ENCODE peak calls at places on chromosomes 7 and 10, in seven cellular contexts. One of them, this sample, is unnamed.

GRCh38 chr7:116706668-116707126 is 34.7 kb downstream of the MET start:
- DNase-seq in AG09309: no peak
- DNase-seq in fibroblast of lung: peak
- DNase-seq in A549: peak
- DNase-seq in upper lobe of right lung: no peak
- DNase-seq in right lobe of liver: no peak
- DNase-seq in NB4: no peak
- DNase-seq in this sample: no peak

GRCh38 chr10:34960983-34961382 is 129.2 kb downstream of the CUL2 start:
- DNase-seq in upper lobe of right lung: no peak
- DNase-seq in fibroblast of lung: peak
- DNase-seq in A549: peak
- DNase-seq in AG09309: no peak
- DNase-seq in NB4: no peak
- DNase-seq in right lobe of liver: no peak
- DNase-seq in this sample: no peak

GRCh38 chr10:110334061-110334656 is 29.4 kb upstream of the SMNDC1 start:
- DNase-seq in upper lobe of right lung: no peak
- DNase-seq in A549: no peak
- DNase-seq in AG09309: no peak
- DNase-seq in fibroblast of lung: no peak
- DNase-seq in NB4: no peak
- DNase-seq in right lobe of liver: no peak
- DNase-seq in this sample: no peak

GRCh38 chr7:21572914-21573313 is 30.1 kb downstream of the DNAH11 start:
- DNase-seq in A549: no peak
- DNase-seq in NB4: no peak
- DNase-seq in upper lobe of right lung: no peak
- DNase-seq in fibroblast of lung: no peak
- DNase-seq in right lobe of liver: no peak
- DNase-seq in AG09309: no peak
- DNase-seq in this sample: no peak

GRCh38 chr10:58107506-58107905 is 160.2 kb downstream of the IPMK start:
- DNase-seq in upper lobe of right lung: no peak
- DNase-seq in fibroblast of lung: peak
- DNase-seq in right lobe of liver: no peak
- DNase-seq in NB4: no peak
- DNase-seq in AG09309: peak
- DNase-seq in A549: peak
- DNase-seq in this sample: no peak

GRCh38 chr7:80537091-80537490 is 25.2 kb upstream of the GNAT3 start:
- DNase-seq in right lobe of liver: no peak
- DNase-seq in fibroblast of lung: no peak
- DNase-seq in AG09309: no peak
- DNase-seq in NB4: peak
- DNase-seq in upper lobe of right lung: no peak
- DNase-seq in A549: no peak
- DNase-seq in this sample: no peak

GRCh38 chr10:77641788-77642397 is 4.3 kb upstream of the KCNMA1 start:
- DNase-seq in AG09309: peak
- DNase-seq in A549: peak
- DNase-seq in fibroblast of lung: peak
- DNase-seq in right lobe of liver: no peak
- DNase-seq in NB4: peak
- DNase-seq in upper lobe of right lung: no peak
- DNase-seq in this sample: peak

GRCh38 chr10:78619244-78619851 is 449.4 kb upstream of the ZMIZ1 start:
- DNase-seq in AG09309: no peak
- DNase-seq in A549: no peak
- DNase-seq in fibroblast of lung: no peak
- DNase-seq in upper lobe of right lung: no peak
- DNase-seq in NB4: no peak
- DNase-seq in right lobe of liver: no peak
- DNase-seq in this sample: no peak

GRCh38 chr10:44858017-44858371 is 53.1 kb upstream of the TMEM72 start:
- DNase-seq in A549: no peak
- DNase-seq in upper lobe of right lung: no peak
- DNase-seq in right lobe of liver: no peak
- DNase-seq in fibroblast of lung: no peak
- DNase-seq in AG09309: no peak
- DNase-seq in NB4: no peak
- DNase-seq in this sample: no peak

GRCh38 chr10:127734753-127735152 is 2.2 kb upstream of the FOXI2 start:
- DNase-seq in NB4: no peak
- DNase-seq in fibroblast of lung: no peak
- DNase-seq in upper lobe of right lung: no peak
- DNase-seq in right lobe of liver: no peak
- DNase-seq in A549: no peak
- DNase-seq in AG09309: no peak
- DNase-seq in this sample: no peak

GRCh38 chr7:84637568-84638338 is 443.2 kb upstream of the SEMA3A start:
- DNase-seq in fibroblast of lung: peak
- DNase-seq in NB4: no peak
- DNase-seq in upper lobe of right lung: no peak
- DNase-seq in right lobe of liver: no peak
- DNase-seq in A549: peak
- DNase-seq in AG09309: peak
- DNase-seq in this sample: no peak

GRCh38 chr10:79149662-79150443 is 81.1 kb downstream of the ZMIZ1 start:
- DNase-seq in right lobe of liver: peak
- DNase-seq in NB4: peak
- DNase-seq in AG09309: no peak
- DNase-seq in A549: peak
- DNase-seq in upper lobe of right lung: peak
- DNase-seq in fibroblast of lung: peak
- DNase-seq in this sample: no peak

GRCh38 chr10:33139191-33139646 is 181.2 kb upstream of the ITGB1 start:
- DNase-seq in fibroblast of lung: no peak
- DNase-seq in NB4: no peak
- DNase-seq in AG09309: no peak
- DNase-seq in A549: peak
- DNase-seq in right lobe of liver: no peak
- DNase-seq in upper lobe of right lung: no peak
- DNase-seq in this sample: no peak

GRCh38 chr7:148260605-148261004 is 330.0 kb upstream of the C7orf33 start:
- DNase-seq in right lobe of liver: no peak
- DNase-seq in NB4: no peak
- DNase-seq in AG09309: no peak
- DNase-seq in fibroblast of lung: peak
- DNase-seq in upper lobe of right lung: no peak
- DNase-seq in A549: no peak
- DNase-seq in this sample: no peak

GRCh38 chr7:122867471-122867980 is 18.7 kb downstream of the CADPS2 start:
- DNase-seq in fibroblast of lung: no peak
- DNase-seq in right lobe of liver: no peak
- DNase-seq in AG09309: no peak
- DNase-seq in A549: no peak
- DNase-seq in NB4: no peak
- DNase-seq in upper lobe of right lung: no peak
- DNase-seq in this sample: no peak

GRCh38 chr7:288671-289101 is 1.3 kb upstream of the FOXL3 start:
- DNase-seq in A549: no peak
- DNase-seq in right lobe of liver: no peak
- DNase-seq in NB4: no peak
- DNase-seq in upper lobe of right lung: peak
- DNase-seq in fibroblast of lung: no peak
- DNase-seq in AG09309: no peak
- DNase-seq in this sample: no peak

GRCh38 chr10:6135589-6136168 is 46.8 kb downstream of the RBM17 start:
- DNase-seq in AG09309: no peak
- DNase-seq in NB4: no peak
- DNase-seq in upper lobe of right lung: no peak
- DNase-seq in right lobe of liver: no peak
- DNase-seq in A549: no peak
- DNase-seq in fibroblast of lung: no peak
- DNase-seq in this sample: no peak

GRCh38 chr7:73537051-73537450 is 15.0 kb upstream of the BAZ1B start:
- DNase-seq in A549: no peak
- DNase-seq in right lobe of liver: no peak
- DNase-seq in upper lobe of right lung: no peak
- DNase-seq in AG09309: no peak
- DNase-seq in fibroblast of lung: no peak
- DNase-seq in NB4: no peak
- DNase-seq in this sample: no peak

GRCh38 chr7:119408596-119408995 is 864.4 kb upstream of the KCND2 start:
- DNase-seq in AG09309: no peak
- DNase-seq in A549: no peak
- DNase-seq in upper lobe of right lung: no peak
- DNase-seq in NB4: no peak
- DNase-seq in fibroblast of lung: no peak
- DNase-seq in right lobe of liver: no peak
- DNase-seq in this sample: no peak

GRCh38 chr10:24238527-24239247 is 29.7 kb downstream of the KIAA1217 start:
- DNase-seq in AG09309: no peak
- DNase-seq in A549: no peak
- DNase-seq in upper lobe of right lung: no peak
- DNase-seq in right lobe of liver: no peak
- DNase-seq in NB4: no peak
- DNase-seq in fibroblast of lung: no peak
- DNase-seq in this sample: peak

GRCh38 chr7:139853576-139854511 is 24.8 kb downstream of the TBXAS1 start:
- DNase-seq in upper lobe of right lung: no peak
- DNase-seq in NB4: peak
- DNase-seq in AG09309: peak
- DNase-seq in right lobe of liver: no peak
- DNase-seq in A549: peak
- DNase-seq in fibroblast of lung: peak
- DNase-seq in this sample: no peak

DNA sequence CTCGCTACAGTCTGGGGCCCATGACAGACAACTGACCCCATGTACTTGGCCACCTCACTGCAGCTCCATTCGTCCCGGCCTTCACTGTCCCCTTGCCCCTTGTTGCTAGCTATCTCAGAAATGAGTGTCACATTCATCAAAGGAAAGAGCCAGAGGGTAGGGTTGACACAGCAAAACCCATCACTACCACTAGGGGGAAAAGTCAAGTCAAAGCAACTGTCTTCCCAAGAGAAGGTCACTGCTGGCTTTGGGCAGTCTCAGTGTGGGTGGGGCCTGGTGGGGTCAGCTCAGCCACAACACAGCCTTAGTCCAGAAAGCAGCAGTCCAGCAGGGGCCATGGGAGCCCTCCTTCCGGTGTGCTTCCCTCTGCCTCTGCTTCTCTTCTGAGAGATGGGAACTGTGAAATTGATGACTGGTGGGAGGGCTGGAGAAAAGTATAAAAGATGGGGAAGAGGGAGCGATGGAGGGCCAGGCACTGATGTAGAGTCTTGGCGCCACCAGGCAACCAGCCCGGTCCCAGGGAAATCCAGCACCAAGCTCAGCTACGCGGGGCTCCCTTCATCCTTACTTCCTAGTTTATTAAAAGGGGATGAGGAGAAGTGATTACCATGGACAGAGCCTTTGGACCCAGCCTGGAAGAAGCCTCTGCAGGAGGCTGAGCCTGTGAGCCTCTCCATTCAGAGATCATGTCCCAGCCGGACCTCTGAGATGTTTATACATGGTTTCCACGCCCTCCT is 58.0 kb downstream of the PLXNA4 start:
- DNase-seq in upper lobe of right lung: no peak
- DNase-seq in fibroblast of lung: no peak
- DNase-seq in AG09309: no peak
- DNase-seq in A549: peak
- DNase-seq in right lobe of liver: no peak
- DNase-seq in NB4: peak
- DNase-seq in this sample: no peak
- TF ChIP-seq CTCF in upper lobe of right lung: peak
- TF ChIP-seq CTCF in fibroblast of lung: peak
- TF ChIP-seq CTCF in AG09309: peak
- TF ChIP-seq CTCF in A549: peak
- TF ChIP-seq CTCF in right lobe of liver: peak
- TF ChIP-seq CTCF in NB4: peak
- TF ChIP-seq CTCF in this sample: peak

GRCh38 chr10:86888585-86889381 is 68.6 kb downstream of the MMRN2 start:
- DNase-seq in AG09309: no peak
- DNase-seq in fibroblast of lung: peak
- DNase-seq in NB4: peak
- DNase-seq in upper lobe of right lung: no peak
- DNase-seq in right lobe of liver: no peak
- DNase-seq in A549: no peak
- DNase-seq in this sample: no peak
- H3K4me3 ChIP-seq in AG09309: no peak
- H3K4me3 ChIP-seq in fibroblast of lung: no peak
- H3K4me3 ChIP-seq in NB4: peak
- H3K4me3 ChIP-seq in upper lobe of right lung: no peak
- H3K4me3 ChIP-seq in right lobe of liver: no peak
- H3K4me3 ChIP-seq in A549: no peak
- H3K4me3 ChIP-seq in this sample: no peak

GRCh38 chr7:154569916-154570315 is 433.0 kb downstream of the PAXIP1 start:
- DNase-seq in upper lobe of right lung: no peak
- DNase-seq in A549: no peak
- DNase-seq in AG09309: no peak
- DNase-seq in right lobe of liver: no peak
- DNase-seq in fibroblast of lung: no peak
- DNase-seq in NB4: no peak
- DNase-seq in this sample: no peak

GRCh38 chr7:154568346-154568745 is 434.6 kb downstream of the PAXIP1 start:
- DNase-seq in fibroblast of lung: no peak
- DNase-seq in upper lobe of right lung: no peak
- DNase-seq in A549: no peak
- DNase-seq in AG09309: no peak
- DNase-seq in NB4: no peak
- DNase-seq in right lobe of liver: no peak
- DNase-seq in this sample: no peak

GRCh38 chr7:154564676-154565075 is 438.2 kb downstream of the PAXIP1 start:
- DNase-seq in A549: no peak
- DNase-seq in AG09309: no peak
- DNase-seq in fibroblast of lung: no peak
- DNase-seq in NB4: no peak
- DNase-seq in upper lobe of right lung: no peak
- DNase-seq in right lobe of liver: no peak
- DNase-seq in this sample: no peak

GRCh38 chr7:154571772-154572171 is 431.2 kb downstream of the PAXIP1 start:
- DNase-seq in upper lobe of right lung: no peak
- DNase-seq in A549: no peak
- DNase-seq in fibroblast of lung: no peak
- DNase-seq in NB4: no peak
- DNase-seq in right lobe of liver: no peak
- DNase-seq in AG09309: no peak
- DNase-seq in this sample: no peak

DNA sequence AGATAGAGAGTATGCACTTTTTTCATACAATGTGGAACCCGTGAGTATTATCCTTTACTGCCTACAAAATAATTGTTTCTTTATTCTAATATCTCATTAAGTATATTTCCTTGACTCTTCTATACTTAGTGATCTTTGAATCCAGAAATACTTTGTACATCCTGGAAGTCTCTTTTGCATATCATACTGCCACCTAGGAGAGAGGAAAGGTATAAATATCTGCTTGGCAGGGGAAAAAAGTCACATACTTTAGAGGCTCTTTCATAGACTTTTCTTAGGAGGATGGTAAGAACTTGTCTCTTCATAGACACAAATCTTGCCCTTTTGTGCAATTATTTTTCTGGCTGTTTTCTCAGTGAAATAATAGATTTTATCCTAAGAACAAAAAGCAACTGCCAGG is 436.0 kb downstream of the PAXIP1 start:
- DNase-seq in fibroblast of lung: no peak
- DNase-seq in right lobe of liver: no peak
- DNase-seq in AG09309: no peak
- DNase-seq in NB4: no peak
- DNase-seq in upper lobe of right lung: no peak
- DNase-seq in A549: no peak
- DNase-seq in this sample: no peak
- TF ChIP-seq CTCF in fibroblast of lung: no peak
- TF ChIP-seq CTCF in right lobe of liver: peak
- TF ChIP-seq CTCF in AG09309: no peak
- TF ChIP-seq CTCF in NB4: peak
- TF ChIP-seq CTCF in upper lobe of right lung: peak
- TF ChIP-seq CTCF in A549: peak
- TF ChIP-seq CTCF in this sample: peak

GRCh38 chr7:130943981-130944380 is 210.0 kb upstream of the KLF14 start:
- DNase-seq in upper lobe of right lung: no peak
- DNase-seq in fibroblast of lung: peak
- DNase-seq in right lobe of liver: no peak
- DNase-seq in AG09309: no peak
- DNase-seq in NB4: no peak
- DNase-seq in A549: no peak
- DNase-seq in this sample: no peak
- H3K4me3 ChIP-seq in upper lobe of right lung: peak
- H3K4me3 ChIP-seq in fibroblast of lung: peak
- H3K4me3 ChIP-seq in right lobe of liver: no peak
- H3K4me3 ChIP-seq in AG09309: no peak
- H3K4me3 ChIP-seq in NB4: no peak
- H3K4me3 ChIP-seq in A549: peak
- H3K4me3 ChIP-seq in this sample: peak

This sample was measured in LNCaP clone FGC.